ENCODE peak calls at places on chromosomes 7 and 10, in five cellular contexts. B is IMR-90, L is occipital lobe, K is NCI-H2107, C is T follicular helper cell. H is an unnamed sample.

GRCh38 chr10:30384051-30384674 is 35.1 kb upstream of the MTPAP start:
- DNase-seq in B (no peak), L (no peak), K (no peak), C (no peak), H (no peak)

GRCh38 chr7:77831481-77831880 is 32.9 kb downstream of the PHTF2 start:
- DNase-seq in B (no peak), L (no peak), K (no peak), C (no peak), H (no peak)

GRCh38 chr7:21916629-21917028 is 29.1 kb downstream of the CDCA7L start:
- DNase-seq in B (no peak), L (no peak), K (no peak), C (no peak), H (no peak)

GRCh38 chr7:47370461-47371042 is 211.4 kb downstream of the TNS3 start:
- DNase-seq in B (no peak), L (no peak), K (no peak), C (no peak), H (no peak)

GRCh38 chr7:152615052-152615741 is 60.7 kb downstream of the XRCC2 start:
- DNase-seq in B (no peak), L (no peak), K (peak; percentile 49), C (no peak), H (no peak)

GRCh38 chr10:61822781-61823230 is 78.7 kb upstream of the ARID5B start:
- DNase-seq in B (peak; percentile 47), L (no peak), K (no peak), C (no peak), H (no peak)

GRCh38 chr10:62266611-62267010 is 2.0 kb downstream of the RTKN2 start:
- DNase-seq in B (no peak), L (no peak), K (no peak), C (no peak), H (no peak)

GRCh38 chr7:41955475-41956243 is 252.8 kb upstream of the INHBA start:
- DNase-seq in B (peak; percentile 99), L (peak; percentile 95), K (no peak), C (no peak), H (no peak)

GRCh38 chr7:27172388-27172774 is 1.7 kb downstream of the HOXA10 start:
- DNase-seq in B (no peak), L (no peak), K (no peak), C (no peak), H (no peak)

GRCh38 chr10:110686037-110686436 is 41.9 kb downstream of the RBM20 start:
- DNase-seq in B (peak; percentile 60), L (no peak), K (no peak), C (no peak), H (no peak)

GRCh38 chr10:48309711-48310226 is 3.3 kb downstream of the MAPK8 start:
- DNase-seq in B (peak; percentile 64), L (no peak), K (no peak), C (no peak), H (no peak)

GRCh38 chr10:782751-783648 is 93.5 kb upstream of the DIP2C start:
- DNase-seq in B (no peak), L (no peak), K (no peak), C (no peak), H (no peak)

GRCh38 chr10:22737587-22737986 is 23.2 kb upstream of the PIP4K2A start:
- DNase-seq in B (peak; percentile 81), L (no peak), K (no peak), C (no peak), H (no peak)

GRCh38 chr7:119086026-119086425 is 861.5 kb downstream of the ANKRD7 start:
- DNase-seq in B (no peak), L (no peak), K (no peak), C (no peak), H (no peak)

GRCh38 chr7:130095812-130096211 is 25.5 kb downstream of the KLHDC10 start:
- DNase-seq in B (peak; percentile 80), L (no peak), K (no peak), C (no peak), H (no peak)

GRCh38 chr7:110168010-110168409 is 922.9 kb upstream of the LRRN3 start:
- DNase-seq in B (no peak), L (no peak), K (no peak), C (no peak), H (no peak)

GRCh38 chr7:2518101-2518500 is 1.5 kb upstream of the LFNG start:
- DNase-seq in B (no peak), L (no peak), K (no peak), C (no peak), H (no peak)

GRCh38 chr10:66218981-66219587 is 706.8 kb upstream of the LRRTM3 start:
- DNase-seq in B (no peak), L (no peak), K (no peak), C (no peak), H (no peak)

GRCh38 chr7:22481726-22482125 is 18.3 kb downstream of the STEAP1B start:
- DNase-seq in B (no peak), L (no peak), K (no peak), C (no peak), H (no peak)

GRCh38 chr7:159197066-159197975 is 52.7 kb upstream of the VIPR2 start:
- DNase-seq in B (no peak), L (no peak), K (no peak), C (peak; percentile 3), H (no peak)

GRCh38 chr7:45684910-45685618 is 110.9 kb downstream of the ADCY1 start:
- DNase-seq in B (no peak), L (no peak), K (no peak), C (no peak), H (no peak)

GRCh38 chr7:113421696-113422330 is 303.5 kb upstream of the SMIM30 start:
- DNase-seq in B (peak; percentile 82), L (peak; percentile 39), K (peak; percentile 67), C (peak; percentile 57), H (peak; percentile 67)

GRCh38 chr7:37921340-37921805 is 933 bp downstream of the EPDR1 start:
- DNase-seq in B (no peak), L (no peak), K (no peak), C (no peak), H (no peak)

GRCh38 chr10:119454990-119455389 is 87.5 kb downstream of the RGS10 start:
- DNase-seq in B (no peak), L (no peak), K (no peak), C (no peak), H (no peak)

GRCh38 chr7:37552021-37552420 is 103.4 kb upstream of the ELMO1 start:
- DNase-seq in B (no peak), L (no peak), K (no peak), C (no peak), H (no peak)

GRCh38 chr10:69663548-69663947 is 33.5 kb downstream of the FAM241B start:
- DNase-seq in B (no peak), L (no peak), K (no peak), C (no peak), H (no peak)

GRCh38 chr7:134605978-134606923 is 40.4 kb upstream of the BPGM start:
- DNase-seq in B (peak; percentile 67), L (peak; percentile 7), K (peak; percentile 34), C (peak; percentile 28), H (peak; percentile 47)